ENCODE peak calls at places on chromosome 3, in four cellular contexts. One of them, this sample, is unnamed.

GRCh38 chr3:12227833-12228232 is 61.0 kb upstream of the PPARG start:
- DNase-seq in IMR-90: peak; percentile 80
- DNase-seq in K562: no peak
- DNase-seq in endothelial cell of umbilical vein: no peak
- DNase-seq in this sample: no peak

GRCh38 chr3:17632401-17633100 is 109.9 kb downstream of the TBC1D5 start:
- DNase-seq in IMR-90: peak; percentile 83
- DNase-seq in K562: peak; percentile 59
- DNase-seq in endothelial cell of umbilical vein: peak; percentile 29
- DNase-seq in this sample: no peak

GRCh38 chr3:172040078-172040975 is 949 bp downstream of the FNDC3B start:
- DNase-seq in IMR-90: peak; percentile 86
- DNase-seq in K562: peak; percentile 83
- DNase-seq in endothelial cell of umbilical vein: peak; percentile 84
- DNase-seq in this sample: no peak

GRCh38 chr3:136984837-136985236 is 27.1 kb downstream of the IL20RB start:
- DNase-seq in IMR-90: peak; percentile 74
- DNase-seq in K562: no peak
- DNase-seq in endothelial cell of umbilical vein: peak; percentile 66
- DNase-seq in this sample: peak; percentile 52

GRCh38 chr3:114464548-114464947 is 170.7 kb downstream of the TIGIT start:
- DNase-seq in IMR-90: no peak
- DNase-seq in K562: no peak
- DNase-seq in endothelial cell of umbilical vein: no peak
- DNase-seq in this sample: no peak

GRCh38 chr3:52186729-52187128 is 11.2 kb upstream of the ALAS1 start:
- DNase-seq in IMR-90: no peak
- DNase-seq in K562: no peak
- DNase-seq in endothelial cell of umbilical vein: no peak
- DNase-seq in this sample: no peak

GRCh38 chr3:194285024-194285858 is 65.9 kb downstream of the CPN2 start:
- DNase-seq in IMR-90: peak; percentile 64
- DNase-seq in K562: no peak
- DNase-seq in endothelial cell of umbilical vein: no peak
- DNase-seq in this sample: no peak

GRCh38 chr3:102174312-102174712 is 260.5 kb upstream of the ZPLD1 start:
- DNase-seq in IMR-90: peak; percentile 83
- DNase-seq in K562: no peak
- DNase-seq in endothelial cell of umbilical vein: peak; percentile 87
- DNase-seq in this sample: no peak

GRCh38 chr3:80550154-80550553 is 782.4 kb upstream of the ROBO1 start:
- DNase-seq in IMR-90: no peak
- DNase-seq in K562: no peak
- DNase-seq in endothelial cell of umbilical vein: no peak
- DNase-seq in this sample: no peak

GRCh38 chr3:139329364-139329850 is 14.4 kb upstream of the MRPS22 start:
- DNase-seq in IMR-90: peak; percentile 63
- DNase-seq in K562: peak; percentile 93
- DNase-seq in endothelial cell of umbilical vein: peak; percentile 74
- DNase-seq in this sample: no peak

GRCh38 chr3:110526732-110527727 is 544.6 kb upstream of the NECTIN3 start:
- DNase-seq in IMR-90: peak; percentile 95
- DNase-seq in K562: peak; percentile 26
- DNase-seq in endothelial cell of umbilical vein: peak; percentile 82
- DNase-seq in this sample: peak; percentile 57

GRCh38 chr3:128054363-128054762 is 2.1 kb downstream of the SEC61A1 start:
- DNase-seq in IMR-90: peak; percentile 72
- DNase-seq in K562: peak; percentile 25
- DNase-seq in endothelial cell of umbilical vein: peak; percentile 47
- DNase-seq in this sample: no peak

GRCh38 chr3:733313-733712 is 359.5 kb upstream of the CNTN6 start:
- DNase-seq in IMR-90: no peak
- DNase-seq in K562: no peak
- DNase-seq in endothelial cell of umbilical vein: no peak
- DNase-seq in this sample: no peak

GRCh38 chr3:117409701-117410459 is 700.3 kb downstream of the TUSC7 start:
- DNase-seq in IMR-90: peak; percentile 42
- DNase-seq in K562: no peak
- DNase-seq in endothelial cell of umbilical vein: no peak
- DNase-seq in this sample: no peak

GRCh38 chr3:4750306-4751056 is 228.8 kb upstream of the BHLHE40 start:
- DNase-seq in IMR-90: peak; percentile 17
- DNase-seq in K562: no peak
- DNase-seq in endothelial cell of umbilical vein: peak; percentile 91
- DNase-seq in this sample: no peak

GRCh38 chr3:116524455-116524854 is 79.2 kb upstream of the LSAMP start:
- DNase-seq in IMR-90: peak; percentile 48
- DNase-seq in K562: no peak
- DNase-seq in endothelial cell of umbilical vein: no peak
- DNase-seq in this sample: no peak

GRCh38 chr3:130699765-130700164 is 46.9 kb downstream of the PIK3R4 start:
- DNase-seq in IMR-90: peak; percentile 9
- DNase-seq in K562: peak; percentile 26
- DNase-seq in endothelial cell of umbilical vein: peak; percentile 33
- DNase-seq in this sample: no peak

GRCh38 chr3:157156844-157157635 is 2.9 kb downstream of the CCNL1 start:
- DNase-seq in IMR-90: peak; percentile 33
- DNase-seq in K562: no peak
- DNase-seq in endothelial cell of umbilical vein: no peak
- DNase-seq in this sample: no peak

GRCh38 chr3:42355612-42356011 is 54.8 kb downstream of the LYZL4 start:
- DNase-seq in IMR-90: no peak
- DNase-seq in K562: no peak
- DNase-seq in endothelial cell of umbilical vein: no peak
- DNase-seq in this sample: no peak

GRCh38 chr3:52455283-52456168 is at the start of gene NISCH:
- DNase-seq in IMR-90: peak; percentile 65
- DNase-seq in K562: peak; percentile 93
- DNase-seq in endothelial cell of umbilical vein: peak; percentile 78
- DNase-seq in this sample: no peak

GRCh38 chr3:111787556-111788463 is 71.3 kb upstream of the PHLDB2 start:
- DNase-seq in IMR-90: no peak
- DNase-seq in K562: no peak
- DNase-seq in endothelial cell of umbilical vein: no peak
- DNase-seq in this sample: no peak

GRCh38 chr3:5197022-5197421 is 9.5 kb downstream of the EDEM1 start:
- DNase-seq in IMR-90: peak; percentile 60
- DNase-seq in K562: no peak
- DNase-seq in endothelial cell of umbilical vein: no peak
- DNase-seq in this sample: no peak

GRCh38 chr3:54745863-54746262 is 182.0 kb downstream of the LRTM1 start:
- DNase-seq in IMR-90: no peak
- DNase-seq in K562: no peak
- DNase-seq in endothelial cell of umbilical vein: no peak
- DNase-seq in this sample: no peak

GRCh38 chr3:152269423-152270144 is 855 bp downstream of the MBNL1 start:
- DNase-seq in IMR-90: peak; percentile 94
- DNase-seq in K562: no peak
- DNase-seq in endothelial cell of umbilical vein: peak; percentile 82
- DNase-seq in this sample: no peak

GRCh38 chr3:46298871-46299607 is 54.9 kb upstream of the CCR2 start:
- DNase-seq in IMR-90: no peak
- DNase-seq in K562: no peak
- DNase-seq in endothelial cell of umbilical vein: no peak
- DNase-seq in this sample: no peak

GRCh38 chr3:132448211-132448961 is 31.1 kb downstream of the DNAJC13 start:
- DNase-seq in IMR-90: peak; percentile 69
- DNase-seq in K562: no peak
- DNase-seq in endothelial cell of umbilical vein: peak; percentile 57
- DNase-seq in this sample: no peak

GRCh38 chr3:124779116-124779515 is 48.9 kb downstream of the UMPS start:
- DNase-seq in IMR-90: no peak
- DNase-seq in K562: no peak
- DNase-seq in endothelial cell of umbilical vein: no peak
- DNase-seq in this sample: no peak

GRCh38 chr3:124778061-124778460 is 47.8 kb downstream of the UMPS start:
- DNase-seq in IMR-90: no peak
- DNase-seq in K562: no peak
- DNase-seq in endothelial cell of umbilical vein: peak; percentile 75
- DNase-seq in this sample: no peak

GRCh38 chr3:124774841-124775402 is 44.7 kb downstream of the UMPS start:
- DNase-seq in IMR-90: no peak
- DNase-seq in K562: no peak
- DNase-seq in endothelial cell of umbilical vein: no peak
- DNase-seq in this sample: no peak

GRCh38 chr3:124775776-124776336 is 45.6 kb downstream of the UMPS start:
- DNase-seq in IMR-90: no peak
- DNase-seq in K562: no peak
- DNase-seq in endothelial cell of umbilical vein: no peak
- DNase-seq in this sample: no peak

DNA sequence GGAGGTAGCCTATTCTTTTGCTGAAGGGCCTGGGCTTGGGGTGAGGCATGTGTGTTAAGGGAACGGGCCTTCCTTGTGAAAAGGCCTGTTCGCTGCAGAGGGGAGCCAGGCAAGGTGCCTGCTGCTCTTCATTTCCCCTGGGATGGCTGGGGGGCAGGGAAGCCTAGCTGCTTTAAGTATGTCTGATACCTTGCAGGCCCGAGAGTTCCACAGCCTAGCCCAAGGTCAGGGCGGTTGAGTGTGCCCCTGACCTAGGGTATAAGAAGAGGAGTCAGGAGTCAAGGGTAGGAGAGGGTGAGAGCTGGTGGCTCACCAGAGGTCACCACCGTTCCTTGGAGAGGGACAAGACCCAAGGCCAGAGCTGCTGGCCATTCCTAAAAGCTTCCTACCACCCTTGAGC is 46.6 kb downstream of the UMPS start:
- DNase-seq in IMR-90: no peak
- DNase-seq in K562: no peak
- DNase-seq in endothelial cell of umbilical vein: no peak
- DNase-seq in this sample: no peak
- H3K9me1 ChIP-seq in IMR-90: peaks cover 57% of the 10 kb centered on the region
- H3K9me1 ChIP-seq in K562: peaks cover 6% of the 10 kb centered on the region
- H3K9me1 ChIP-seq in endothelial cell of umbilical vein: no peaks in the 10 kb centered on the region
- H3K9me1 ChIP-seq in this sample: peaks cover 4% of the 10 kb centered on the region

GRCh38 chr3:148389916-148390315 is 307.8 kb upstream of the AGTR1 start:
- DNase-seq in IMR-90: peak; percentile 43
- DNase-seq in K562: no peak
- DNase-seq in endothelial cell of umbilical vein: no peak
- DNase-seq in this sample: no peak
- H3K9me1 ChIP-seq in IMR-90: no peaks in the 10 kb centered on the region
- H3K9me1 ChIP-seq in K562: no peaks in the 10 kb centered on the region
- H3K9me1 ChIP-seq in endothelial cell of umbilical vein: no peaks in the 10 kb centered on the region
- H3K9me1 ChIP-seq in this sample: no peaks in the 10 kb centered on the region

GRCh38 chr3:58588030-58588614 is 10.9 kb upstream of the FAM107A start:
- DNase-seq in IMR-90: peak; percentile 46
- DNase-seq in K562: peak; percentile 16
- DNase-seq in endothelial cell of umbilical vein: peak; percentile 32
- DNase-seq in this sample: no peak

GRCh38 chr3:58591496-58592133 is 14.4 kb upstream of the FAM107A start:
- DNase-seq in IMR-90: no peak
- DNase-seq in K562: no peak
- DNase-seq in endothelial cell of umbilical vein: no peak
- DNase-seq in this sample: no peak

GRCh38 chr3:58597770-58598310 is 20.6 kb upstream of the FAM107A start:
- DNase-seq in IMR-90: no peak
- DNase-seq in K562: no peak
- DNase-seq in endothelial cell of umbilical vein: no peak
- DNase-seq in this sample: no peak

GRCh38 chr3:58596828-58597518 is 19.8 kb upstream of the FAM107A start:
- DNase-seq in IMR-90: no peak
- DNase-seq in K562: no peak
- DNase-seq in endothelial cell of umbilical vein: no peak
- DNase-seq in this sample: no peak

GRCh38 chr3:58594117-58594516 is 16.9 kb upstream of the FAM107A start:
- DNase-seq in IMR-90: no peak
- DNase-seq in K562: no peak
- DNase-seq in endothelial cell of umbilical vein: no peak
- DNase-seq in this sample: no peak
- H3K9me1 ChIP-seq in IMR-90: no peaks in the 10 kb centered on the region
- H3K9me1 ChIP-seq in K562: no peaks in the 10 kb centered on the region
- H3K9me1 ChIP-seq in endothelial cell of umbilical vein: no peaks in the 10 kb centered on the region
- H3K9me1 ChIP-seq in this sample: no peaks in the 10 kb centered on the region

DNA sequence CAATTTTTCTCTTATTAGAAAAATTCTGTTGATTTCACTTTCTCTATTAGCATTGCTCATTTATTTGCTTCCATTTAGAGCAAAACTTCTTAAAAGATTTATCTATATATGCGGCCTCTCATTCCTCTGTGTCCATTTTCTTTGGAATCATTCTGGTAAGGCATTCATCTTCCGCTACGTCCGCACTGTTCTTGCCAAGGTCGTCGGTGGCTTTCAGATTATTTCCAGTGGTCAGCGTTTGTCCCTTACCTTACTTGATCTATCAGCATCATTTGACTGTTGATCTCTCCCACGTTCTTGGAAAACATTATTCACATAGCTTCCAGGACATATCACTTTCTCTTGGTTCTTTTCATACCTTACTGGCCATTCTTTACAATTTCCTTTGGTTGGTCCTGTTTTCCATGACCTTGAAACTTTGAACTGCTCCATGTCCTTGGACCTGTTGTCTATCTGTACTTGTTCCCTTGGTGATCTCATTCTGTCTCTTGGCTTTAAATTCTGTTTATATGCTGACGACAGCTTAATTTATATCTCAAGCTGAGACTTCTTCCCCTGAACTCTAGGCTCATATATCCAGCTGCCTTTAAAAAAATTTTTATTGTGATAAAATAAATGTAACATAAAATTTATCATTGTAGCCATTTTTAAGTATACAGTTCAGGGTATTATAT is 54.5 kb downstream of the SLMAP start:
- DNase-seq in IMR-90: no peak
- DNase-seq in K562: no peak
- DNase-seq in endothelial cell of umbilical vein: no peak
- DNase-seq in this sample: no peak
- H3K9me1 ChIP-seq in IMR-90: peaks cover 13% of the 10 kb centered on the region
- H3K9me1 ChIP-seq in K562: no peaks in the 10 kb centered on the region
- H3K9me1 ChIP-seq in endothelial cell of umbilical vein: no peaks in the 10 kb centered on the region
- H3K9me1 ChIP-seq in this sample: peaks cover 2% of the 10 kb centered on the region

This sample was measured in keratinocyte.